ENCODE peak calls at places on chromosomes 11 and 22, in six cellular contexts. One of them, this sample, is unnamed.

GRCh38 chr11:2951235-2952110 is 22.3 kb upstream of the PHLDA2 start:
- DNase-seq in LoVo: no peak
- DNase-seq in coronary artery: no peak
- DNase-seq in EL: peak; percentile 85
- DNase-seq in gastrocnemius medialis: no peak
- DNase-seq in HuH-7.5: no peak
- DNase-seq in this sample: no peak

GRCh38 chr11:86938900-86939880 is 16.0 kb downstream of the FZD4 start:
- DNase-seq in LoVo: peak; percentile 49
- DNase-seq in coronary artery: no peak
- DNase-seq in EL: peak; percentile 59
- DNase-seq in gastrocnemius medialis: no peak
- DNase-seq in HuH-7.5: no peak
- DNase-seq in this sample: no peak

GRCh38 chr11:40241524-40242037 is 1217.9 kb downstream of the LRRC4C start:
- DNase-seq in LoVo: no peak
- DNase-seq in coronary artery: no peak
- DNase-seq in EL: no peak
- DNase-seq in gastrocnemius medialis: peak; percentile 2
- DNase-seq in HuH-7.5: no peak
- DNase-seq in this sample: no peak

GRCh38 chr11:123360267-123360936 is 69.7 kb upstream of the GRAMD1B start:
- DNase-seq in LoVo: no peak
- DNase-seq in coronary artery: no peak
- DNase-seq in EL: no peak
- DNase-seq in gastrocnemius medialis: no peak
- DNase-seq in HuH-7.5: no peak
- DNase-seq in this sample: peak; percentile 36

GRCh38 chr11:95904009-95904650 is 19.8 kb downstream of the MTMR2 start:
- DNase-seq in LoVo: peak; percentile 37
- DNase-seq in coronary artery: no peak
- DNase-seq in EL: no peak
- DNase-seq in gastrocnemius medialis: no peak
- DNase-seq in HuH-7.5: no peak
- DNase-seq in this sample: no peak

GRCh38 chr22:49214976-49215375 is 612.7 kb downstream of the BRD1 start:
- DNase-seq in LoVo: no peak
- DNase-seq in coronary artery: no peak
- DNase-seq in EL: no peak
- DNase-seq in gastrocnemius medialis: no peak
- DNase-seq in HuH-7.5: no peak
- DNase-seq in this sample: peak; percentile 79

GRCh38 chr11:680970-681369 is 14.1 kb downstream of the DEAF1 start:
- DNase-seq in LoVo: no peak
- DNase-seq in coronary artery: no peak
- DNase-seq in EL: no peak
- DNase-seq in gastrocnemius medialis: no peak
- DNase-seq in HuH-7.5: no peak
- DNase-seq in this sample: no peak

GRCh38 chr11:59187587-59187986 is 15.7 kb downstream of the DTX4 start:
- DNase-seq in LoVo: no peak
- DNase-seq in coronary artery: no peak
- DNase-seq in EL: no peak
- DNase-seq in gastrocnemius medialis: peak; percentile 63
- DNase-seq in HuH-7.5: no peak
- DNase-seq in this sample: no peak

GRCh38 chr11:65976216-65977176 is 15.0 kb downstream of the SART1 start:
- DNase-seq in LoVo: no peak
- DNase-seq in coronary artery: no peak
- DNase-seq in EL: no peak
- DNase-seq in gastrocnemius medialis: no peak
- DNase-seq in HuH-7.5: no peak
- DNase-seq in this sample: no peak

GRCh38 chr11:124950606-124951330 is 3.2 kb upstream of the CCDC15 start:
- DNase-seq in LoVo: no peak
- DNase-seq in coronary artery: no peak
- DNase-seq in EL: no peak
- DNase-seq in gastrocnemius medialis: no peak
- DNase-seq in HuH-7.5: no peak
- DNase-seq in this sample: no peak